ENCODE peak calls at places on chromosomes 1 and 21, in nine cellular contexts. L is H54, W is prostate gland, R is adrenal gland, Q is IMR-90, N is stomach, Y is breast epithelium, K is uterus, F is A549. S is an unnamed sample.

GRCh38 chr1:211583011-211583995 is 4.3 kb upstream of the SLC30A1 start:
- DNase-seq in L (no peak), W (no peak), R (no peak), Q (no peak), N (no peak), Y (no peak), K (no peak), F (no peak), S (no peak)

GRCh38 chr1:212186427-212187207 is 98.6 kb upstream of the PPP2R5A start:
- DNase-seq in L (no peak), W (no peak), R (no peak), Q (no peak), N (peak), Y (no peak), K (no peak), F (no peak), S (peak)

GRCh38 chr1:67436511-67437057 is 6.4 kb upstream of the SERBP1 start:
- DNase-seq in L (no peak), W (no peak), R (no peak), Q (no peak), N (no peak), Y (no peak), K (no peak), F (no peak), S (no peak)

GRCh38 chr1:16118706-16119105 is 37.2 kb downstream of the EPHA2 start:
- DNase-seq in L (no peak), W (no peak), R (no peak), Q (no peak), N (no peak), Y (no peak), K (no peak), F (no peak), S (no peak)

GRCh38 chr21:37030864-37031263 is 24.4 kb downstream of the RIPPLY3 start:
- DNase-seq in L (no peak), W (no peak), R (no peak), Q (no peak), N (no peak), Y (no peak), K (no peak), F (no peak), S (no peak)

GRCh38 chr1:3632298-3632697 is 7.5 kb downstream of the TPRG1L start:
- DNase-seq in L (no peak), W (no peak), R (no peak), Q (no peak), N (no peak), Y (no peak), K (no peak), F (no peak), S (no peak)

GRCh38 chr1:59055908-59056719 is 240.8 kb upstream of the FGGY start:
- DNase-seq in L (no peak), W (no peak), R (no peak), Q (no peak), N (peak), Y (peak), K (peak), F (no peak), S (peak)

GRCh38 chr1:109838838-109839240 is 71.8 kb upstream of the CSF1 start:
- DNase-seq in L (no peak), W (no peak), R (peak), Q (peak), N (no peak), Y (no peak), K (no peak), F (no peak), S (no peak)

GRCh38 chr1:208475449-208475848 is 231.3 kb upstream of the PLXNA2 start:
- DNase-seq in L (no peak), W (no peak), R (no peak), Q (peak), N (no peak), Y (no peak), K (no peak), F (no peak), S (no peak)

GRCh38 chr1:160251687-160252526 is 10.4 kb downstream of the DCAF8 start:
- DNase-seq in L (peak), W (peak), R (peak), Q (peak), N (peak), Y (peak), K (peak), F (peak), S (peak)

GRCh38 chr21:45698493-45698947 is 55.0 kb downstream of the PCBP3 start:
- DNase-seq in L (peak), W (no peak), R (peak), Q (peak), N (no peak), Y (no peak), K (peak), F (no peak), S (peak)

GRCh38 chr1:78833491-78833890 is 173.0 kb downstream of the ADGRL4 start:
- DNase-seq in L (peak), W (no peak), R (no peak), Q (peak), N (no peak), Y (no peak), K (no peak), F (no peak), S (no peak)
- TF ChIP-seq POLR2A in L (no peak), W (no peak), R (no peak), Q (no peak), N (no peak), Y (no peak), K (no peak), F (no peak), S (no peak)

DNA sequence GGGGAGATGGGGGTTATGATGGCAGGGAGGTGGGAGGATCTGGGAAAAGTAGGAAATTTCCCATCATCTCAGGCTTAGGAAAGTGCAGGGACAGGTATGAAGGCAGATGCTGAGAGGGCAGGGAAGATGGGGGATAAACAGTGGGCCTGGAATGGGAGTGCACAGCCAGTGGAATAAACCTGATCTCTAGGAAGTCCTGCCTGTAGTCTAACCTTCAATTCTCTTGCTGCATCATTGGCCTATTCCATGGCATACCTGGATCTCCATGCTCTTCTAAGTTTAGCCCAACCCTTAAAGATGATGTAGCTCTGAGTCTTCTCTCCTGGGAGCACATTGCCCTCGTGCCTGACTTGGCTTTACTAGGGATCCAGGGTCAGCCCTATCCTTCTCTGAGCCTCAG is 2.7 kb downstream of the BCAN start:
- DNase-seq in L (no peak), W (no peak), R (no peak), Q (no peak), N (no peak), Y (no peak), K (no peak), F (no peak), S (no peak)
- TF ChIP-seq POLR2A in L (no peak), W (no peak), R (no peak), Q (no peak), N (no peak), Y (no peak), K (no peak), F (no peak), S (no peak)

GRCh38 chr1:226121587-226122400 is 59.3 kb downstream of the H3-3A start:
- DNase-seq in L (peak), W (peak), R (peak), Q (peak), N (peak), Y (peak), K (peak), F (peak), S (peak)
- TF ChIP-seq POLR2A in L (peak), W (no peak), R (no peak), Q (no peak), N (no peak), Y (no peak), K (peak), F (peak), S (peak)

GRCh38 chr1:151164732-151165280 is 896 bp downstream of the LYSMD1 start:
- DNase-seq in L (no peak), W (no peak), R (no peak), Q (peak), N (peak), Y (no peak), K (no peak), F (no peak), S (no peak)

GRCh38 chr1:151166506-151166956 is 587 bp downstream of the SCNM1 start:
- DNase-seq in L (peak), W (no peak), R (no peak), Q (peak), N (no peak), Y (no peak), K (no peak), F (peak), S (no peak)

GRCh38 chr1:151165281-151165737 is 393 bp downstream of the LYSMD1 start:
- DNase-seq in L (peak), W (peak), R (peak), Q (peak), N (no peak), Y (peak), K (peak), F (peak), S (peak)

GRCh38 chr1:151167116-151167515 is 1.2 kb downstream of the SCNM1 start:
- DNase-seq in L (no peak), W (no peak), R (no peak), Q (no peak), N (no peak), Y (no peak), K (no peak), F (no peak), S (no peak)

GRCh38 chr1:151165738-151166505 is at the start of the genes LYSMD1 and SCNM1:
- DNase-seq in L (peak), W (peak), R (peak), Q (peak), N (peak), Y (peak), K (peak), F (peak), S (peak)
- TF ChIP-seq POLR2A in L (peak), W (peak), R (peak), Q (peak), N (no peak), Y (no peak), K (peak), F (peak), S (peak)

GRCh38 chr1:6624712-6625578 is at the start of gene THAP3:
- DNase-seq in L (peak), W (peak), R (peak), Q (peak), N (peak), Y (peak), K (peak), F (peak), S (peak)
- TF ChIP-seq POLR2A in L (no peak), W (peak), R (peak), Q (no peak), N (no peak), Y (no peak), K (peak), F (peak), S (peak)

GRCh38 chr21:15731243-15731613 is 1.4 kb downstream of the USP25 start:
- DNase-seq in L (peak), W (no peak), R (no peak), Q (no peak), N (no peak), Y (no peak), K (no peak), F (peak), S (no peak)

GRCh38 chr21:15729346-15729673 is 472 bp upstream of the USP25 start:
- DNase-seq in L (no peak), W (no peak), R (no peak), Q (peak), N (no peak), Y (no peak), K (no peak), F (no peak), S (no peak)

GRCh38 chr21:15732290-15732995 is 2.7 kb downstream of the USP25 start:
- DNase-seq in L (peak), W (no peak), R (no peak), Q (peak), N (no peak), Y (no peak), K (no peak), F (no peak), S (no peak)

GRCh38 chr21:15729674-15730483 is at the start of gene USP25:
- DNase-seq in L (peak), W (peak), R (peak), Q (peak), N (peak), Y (peak), K (peak), F (peak), S (peak)

DNA sequence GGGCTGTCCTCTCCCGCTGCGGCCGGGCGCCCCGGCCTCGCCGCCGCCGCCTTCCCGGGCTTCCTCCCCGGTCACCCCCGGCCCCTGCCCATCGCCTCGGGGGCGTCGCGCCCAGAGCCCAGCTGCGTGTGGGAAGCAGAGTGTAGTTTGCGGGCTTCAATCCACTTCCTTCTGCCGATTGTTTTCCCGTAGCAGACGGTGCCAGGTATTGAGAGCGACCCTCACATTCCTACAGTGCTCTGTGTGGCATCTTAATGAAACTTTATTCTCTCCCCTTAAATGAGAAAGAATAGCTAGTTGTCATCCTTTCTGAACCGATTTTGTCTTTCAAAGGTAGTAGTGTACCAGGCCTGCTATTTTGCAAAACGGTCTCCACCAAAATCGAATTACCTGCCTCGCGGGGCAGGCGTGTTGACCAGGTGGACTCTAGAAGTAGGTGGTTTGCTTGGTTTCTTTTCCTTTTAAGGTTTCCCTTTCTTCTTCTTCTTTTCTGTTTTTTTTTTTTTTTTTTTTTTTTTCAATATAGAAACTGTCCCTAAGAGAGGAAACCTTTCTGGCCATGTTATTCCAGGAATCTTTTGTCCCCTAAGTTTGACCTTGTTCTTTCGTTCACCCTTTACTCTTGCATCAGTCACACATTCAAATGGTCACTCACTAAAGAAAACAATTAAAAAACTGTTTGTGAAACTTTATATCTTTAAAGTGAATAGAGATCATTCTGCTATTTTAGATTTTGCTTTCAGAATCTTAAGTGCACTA is 881 bp downstream of the USP25 start:
- DNase-seq in L (no peak), W (peak), R (no peak), Q (no peak), N (no peak), Y (no peak), K (no peak), F (no peak), S (no peak)
- TF ChIP-seq POLR2A in L (no peak), W (no peak), R (no peak), Q (no peak), N (no peak), Y (no peak), K (no peak), F (no peak), S (no peak)

GRCh38 chr1:63775418-63776127 is 1.8 kb downstream of the ROR1 start:
- DNase-seq in L (no peak), W (no peak), R (no peak), Q (peak), N (peak), Y (no peak), K (no peak), F (no peak), S (no peak)

GRCh38 chr1:63772876-63773275 is 941 bp upstream of the ROR1 start:
- DNase-seq in L (no peak), W (no peak), R (no peak), Q (no peak), N (no peak), Y (no peak), K (no peak), F (no peak), S (no peak)

GRCh38 chr1:63773496-63773814 is 362 bp upstream of the ROR1 start:
- DNase-seq in L (no peak), W (no peak), R (no peak), Q (no peak), N (no peak), Y (no peak), K (no peak), F (no peak), S (no peak)

GRCh38 chr1:63774617-63775417 is 1.0 kb downstream of the ROR1 start:
- DNase-seq in L (peak), W (no peak), R (peak), Q (peak), N (peak), Y (peak), K (peak), F (peak), S (peak)

GRCh38 chr1:63773815-63774616 is at the start of gene ROR1:
- DNase-seq in L (peak), W (peak), R (peak), Q (peak), N (peak), Y (peak), K (peak), F (peak), S (peak)
- TF ChIP-seq POLR2A in L (no peak), W (peak), R (peak), Q (no peak), N (no peak), Y (no peak), K (peak), F (peak), S (peak)

DNA sequence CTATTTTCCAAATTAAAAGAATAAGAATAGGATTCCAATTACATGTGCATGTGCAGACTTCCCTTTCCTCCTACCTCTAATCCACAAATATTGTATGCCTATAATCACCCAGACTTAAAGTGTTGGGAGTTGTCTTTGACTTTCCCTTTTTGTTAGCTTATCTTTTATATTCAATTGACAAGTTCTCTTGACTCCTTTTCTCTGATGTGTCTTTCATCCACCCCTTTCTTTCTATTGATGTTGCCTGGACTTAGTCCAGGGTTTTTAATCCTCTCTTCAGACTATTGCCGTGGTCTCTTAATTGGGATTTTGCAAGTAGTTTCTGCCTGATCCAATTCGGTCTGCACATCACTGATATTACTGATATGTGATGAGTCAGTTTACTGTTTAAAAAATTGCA is 170.9 kb downstream of the LHX8 start:
- DNase-seq in L (no peak), W (no peak), R (no peak), Q (no peak), N (no peak), Y (no peak), K (no peak), F (no peak), S (no peak)
- TF ChIP-seq POLR2A in L (no peak), W (no peak), R (no peak), Q (no peak), N (no peak), Y (no peak), K (no peak), F (no peak), S (no peak)

GRCh38 chr1:45583264-45583665 is 576 bp upstream of the NASP start:
- DNase-seq in L (peak), W (peak), R (peak), Q (peak), N (peak), Y (peak), K (peak), F (peak), S (peak)

GRCh38 chr1:45584351-45585109 is 689 bp downstream of the NASP start:
- DNase-seq in L (peak), W (peak), R (peak), Q (peak), N (peak), Y (peak), K (peak), F (peak), S (peak)

GRCh38 chr1:45585110-45585426 is 1.2 kb downstream of the NASP start:
- DNase-seq in L (no peak), W (no peak), R (no peak), Q (no peak), N (no peak), Y (no peak), K (no peak), F (no peak), S (no peak)

GRCh38 chr1:45585496-45586075 is 1.7 kb downstream of the NASP start:
- DNase-seq in L (no peak), W (no peak), R (no peak), Q (no peak), N (no peak), Y (no peak), K (no peak), F (no peak), S (no peak)

GRCh38 chr1:45583666-45584350 is at the start of gene NASP:
- DNase-seq in L (peak), W (peak), R (peak), Q (peak), N (peak), Y (peak), K (peak), F (peak), S (peak)
- TF ChIP-seq POLR2A in L (peak), W (peak), R (peak), Q (peak), N (no peak), Y (peak), K (peak), F (peak), S (peak)